ENCODE peak calls at places on chromosomes 12 and 14, in eight cellular contexts. One of them, this sample, is unnamed.
A peak's percentile ranks its signal among the peaks of the same experiment; 100 is the strongest.

GRCh38 chr14:76434220-76434619 is 58.3 kb downstream of the ESRRB start:
- DNase-seq in activated T-cell treated with anti-CD3 and anti-CD28 coated beads, Interleukin-2, amount 50 U/mL, for 72 hours: no peak
- DNase-seq in nephron progenitor cell: no peak
- DNase-seq in fibroblast of lung: no peak
- DNase-seq in GM12865: no peak
- DNase-seq in posterior cingulate gyrus: no peak
- DNase-seq in AML-193: no peak
- DNase-seq in HS-5: no peak
- DNase-seq in this sample: no peak

GRCh38 chr12:42921741-42922511 is 332.4 kb upstream of the PRICKLE1 start:
- DNase-seq in posterior cingulate gyrus: no peak
- DNase-seq in nephron progenitor cell: no peak
- DNase-seq in AML-193: no peak
- DNase-seq in fibroblast of lung: peak; percentile 84
- DNase-seq in HS-5: no peak
- DNase-seq in GM12865: no peak
- DNase-seq in activated T-cell treated with anti-CD3 and anti-CD28 coated beads, Interleukin-2, amount 50 U/mL, for 72 hours: no peak
- DNase-seq in this sample: peak; percentile 55

GRCh38 chr12:68750506-68750905 is 4.5 kb downstream of the SLC35E3 start:
- DNase-seq in nephron progenitor cell: no peak
- DNase-seq in activated T-cell treated with anti-CD3 and anti-CD28 coated beads, Interleukin-2, amount 50 U/mL, for 72 hours: no peak
- DNase-seq in HS-5: no peak
- DNase-seq in posterior cingulate gyrus: no peak
- DNase-seq in AML-193: no peak
- DNase-seq in fibroblast of lung: no peak
- DNase-seq in GM12865: no peak
- DNase-seq in this sample: peak; percentile 78

GRCh38 chr12:7588703-7589329 is 76.9 kb downstream of the APOBEC1 start:
- DNase-seq in nephron progenitor cell: no peak
- DNase-seq in HS-5: peak; percentile 52
- DNase-seq in AML-193: peak; percentile 78
- DNase-seq in posterior cingulate gyrus: no peak
- DNase-seq in GM12865: peak; percentile 64
- DNase-seq in fibroblast of lung: no peak
- DNase-seq in activated T-cell treated with anti-CD3 and anti-CD28 coated beads, Interleukin-2, amount 50 U/mL, for 72 hours: peak; percentile 46
- DNase-seq in this sample: peak; percentile 72

GRCh38 chr12:99110866-99111265 is 465.8 kb downstream of the APAF1 start:
- DNase-seq in AML-193: no peak
- DNase-seq in HS-5: no peak
- DNase-seq in posterior cingulate gyrus: no peak
- DNase-seq in nephron progenitor cell: no peak
- DNase-seq in fibroblast of lung: no peak
- DNase-seq in GM12865: no peak
- DNase-seq in activated T-cell treated with anti-CD3 and anti-CD28 coated beads, Interleukin-2, amount 50 U/mL, for 72 hours: no peak
- DNase-seq in this sample: no peak

GRCh38 chr12:63093711-63094110 is 57.3 kb downstream of the AVPR1A start:
- DNase-seq in GM12865: no peak
- DNase-seq in AML-193: no peak
- DNase-seq in HS-5: no peak
- DNase-seq in activated T-cell treated with anti-CD3 and anti-CD28 coated beads, Interleukin-2, amount 50 U/mL, for 72 hours: no peak
- DNase-seq in posterior cingulate gyrus: no peak
- DNase-seq in fibroblast of lung: peak; percentile 1
- DNase-seq in nephron progenitor cell: no peak
- DNase-seq in this sample: no peak

GRCh38 chr14:46661728-46662127 is 10.1 kb upstream of the RPL10L start:
- DNase-seq in posterior cingulate gyrus: no peak
- DNase-seq in fibroblast of lung: no peak
- DNase-seq in activated T-cell treated with anti-CD3 and anti-CD28 coated beads, Interleukin-2, amount 50 U/mL, for 72 hours: no peak
- DNase-seq in HS-5: no peak
- DNase-seq in nephron progenitor cell: no peak
- DNase-seq in AML-193: no peak
- DNase-seq in GM12865: no peak
- DNase-seq in this sample: no peak

GRCh38 chr12:22526836-22527235 is 17.5 kb downstream of the C2CD5 start:
- DNase-seq in HS-5: no peak
- DNase-seq in AML-193: no peak
- DNase-seq in nephron progenitor cell: no peak
- DNase-seq in activated T-cell treated with anti-CD3 and anti-CD28 coated beads, Interleukin-2, amount 50 U/mL, for 72 hours: no peak
- DNase-seq in posterior cingulate gyrus: no peak
- DNase-seq in fibroblast of lung: no peak
- DNase-seq in GM12865: no peak
- DNase-seq in this sample: no peak

GRCh38 chr12:16520328-16520727 is 85.6 kb downstream of the LMO3 start:
- DNase-seq in AML-193: no peak
- DNase-seq in nephron progenitor cell: no peak
- DNase-seq in GM12865: peak; percentile 34
- DNase-seq in activated T-cell treated with anti-CD3 and anti-CD28 coated beads, Interleukin-2, amount 50 U/mL, for 72 hours: no peak
- DNase-seq in posterior cingulate gyrus: no peak
- DNase-seq in HS-5: no peak
- DNase-seq in fibroblast of lung: peak; percentile 3
- DNase-seq in this sample: no peak

GRCh38 chr12:53508534-53509199 is 1.4 kb upstream of the NPFF start:
- DNase-seq in AML-193: peak; percentile 71
- DNase-seq in activated T-cell treated with anti-CD3 and anti-CD28 coated beads, Interleukin-2, amount 50 U/mL, for 72 hours: peak; percentile 89
- DNase-seq in fibroblast of lung: peak; percentile 55
- DNase-seq in nephron progenitor cell: peak; percentile 92
- DNase-seq in HS-5: peak; percentile 48
- DNase-seq in GM12865: peak; percentile 86
- DNase-seq in posterior cingulate gyrus: peak; percentile 91
- DNase-seq in this sample: peak; percentile 72

GRCh38 chr12:109393437-109394345 is 46.0 kb downstream of the MYO1H start:
- DNase-seq in AML-193: peak; percentile 43
- DNase-seq in nephron progenitor cell: peak; percentile 52
- DNase-seq in GM12865: peak; percentile 64
- DNase-seq in HS-5: peak; percentile 18
- DNase-seq in posterior cingulate gyrus: peak; percentile 35
- DNase-seq in activated T-cell treated with anti-CD3 and anti-CD28 coated beads, Interleukin-2, amount 50 U/mL, for 72 hours: peak; percentile 46
- DNase-seq in fibroblast of lung: peak; percentile 34
- DNase-seq in this sample: peak; percentile 82

GRCh38 chr12:64566882-64567517 is 43.3 kb upstream of the RASSF3 start:
- DNase-seq in fibroblast of lung: no peak
- DNase-seq in HS-5: no peak
- DNase-seq in AML-193: peak; percentile 12
- DNase-seq in GM12865: no peak
- DNase-seq in nephron progenitor cell: no peak
- DNase-seq in activated T-cell treated with anti-CD3 and anti-CD28 coated beads, Interleukin-2, amount 50 U/mL, for 72 hours: no peak
- DNase-seq in posterior cingulate gyrus: no peak
- DNase-seq in this sample: no peak

GRCh38 chr14:86153480-86153879 is 623.5 kb downstream of the FLRT2 start:
- DNase-seq in HS-5: no peak
- DNase-seq in nephron progenitor cell: no peak
- DNase-seq in GM12865: no peak
- DNase-seq in activated T-cell treated with anti-CD3 and anti-CD28 coated beads, Interleukin-2, amount 50 U/mL, for 72 hours: no peak
- DNase-seq in fibroblast of lung: no peak
- DNase-seq in AML-193: no peak
- DNase-seq in posterior cingulate gyrus: no peak
- DNase-seq in this sample: no peak

GRCh38 chr14:104202259-104203070 is 64.1 kb downstream of the KIF26A start:
- DNase-seq in fibroblast of lung: no peak
- DNase-seq in HS-5: no peak
- DNase-seq in nephron progenitor cell: peak; percentile 45
- DNase-seq in AML-193: no peak
- DNase-seq in GM12865: no peak
- DNase-seq in activated T-cell treated with anti-CD3 and anti-CD28 coated beads, Interleukin-2, amount 50 U/mL, for 72 hours: no peak
- DNase-seq in posterior cingulate gyrus: peak; percentile 25
- DNase-seq in this sample: no peak

GRCh38 chr14:50762931-50763300 is 68.0 kb downstream of the NIN start:
- DNase-seq in AML-193: no peak
- DNase-seq in nephron progenitor cell: no peak
- DNase-seq in fibroblast of lung: no peak
- DNase-seq in posterior cingulate gyrus: no peak
- DNase-seq in HS-5: no peak
- DNase-seq in GM12865: no peak
- DNase-seq in activated T-cell treated with anti-CD3 and anti-CD28 coated beads, Interleukin-2, amount 50 U/mL, for 72 hours: no peak
- DNase-seq in this sample: no peak

GRCh38 chr12:127650626-127651025 is 616.3 kb upstream of the TMEM132C start:
- DNase-seq in nephron progenitor cell: peak; percentile 37
- DNase-seq in activated T-cell treated with anti-CD3 and anti-CD28 coated beads, Interleukin-2, amount 50 U/mL, for 72 hours: no peak
- DNase-seq in posterior cingulate gyrus: no peak
- DNase-seq in AML-193: no peak
- DNase-seq in GM12865: no peak
- DNase-seq in HS-5: no peak
- DNase-seq in fibroblast of lung: peak; percentile 99
- DNase-seq in this sample: no peak

GRCh38 chr14:94005324-94005723 is 8.2 kb downstream of the CCDC197 start:
- DNase-seq in HS-5: no peak
- DNase-seq in nephron progenitor cell: no peak
- DNase-seq in GM12865: peak; percentile 45
- DNase-seq in posterior cingulate gyrus: no peak
- DNase-seq in AML-193: no peak
- DNase-seq in fibroblast of lung: no peak
- DNase-seq in activated T-cell treated with anti-CD3 and anti-CD28 coated beads, Interleukin-2, amount 50 U/mL, for 72 hours: no peak
- DNase-seq in this sample: peak; percentile 54

GRCh38 chr14:79044894-79045624 is 874.9 kb downstream of the NRXN3 start:
- DNase-seq in fibroblast of lung: peak; percentile 94
- DNase-seq in posterior cingulate gyrus: peak; percentile 10
- DNase-seq in AML-193: no peak
- DNase-seq in activated T-cell treated with anti-CD3 and anti-CD28 coated beads, Interleukin-2, amount 50 U/mL, for 72 hours: no peak
- DNase-seq in nephron progenitor cell: peak; percentile 10
- DNase-seq in GM12865: no peak
- DNase-seq in HS-5: peak; percentile 60
- DNase-seq in this sample: peak; percentile 85

GRCh38 chr14:89137514-89138163 is 279.4 kb downstream of the FOXN3 start:
- DNase-seq in fibroblast of lung: peak; percentile 94
- DNase-seq in nephron progenitor cell: no peak
- DNase-seq in HS-5: peak; percentile 85
- DNase-seq in posterior cingulate gyrus: no peak
- DNase-seq in GM12865: no peak
- DNase-seq in AML-193: peak; percentile 73
- DNase-seq in activated T-cell treated with anti-CD3 and anti-CD28 coated beads, Interleukin-2, amount 50 U/mL, for 72 hours: no peak
- DNase-seq in this sample: peak; percentile 26

GRCh38 chr12:124136796-124137195 is 158.1 kb upstream of the RFLNA start:
- DNase-seq in GM12865: no peak
- DNase-seq in nephron progenitor cell: no peak
- DNase-seq in AML-193: no peak
- DNase-seq in fibroblast of lung: no peak
- DNase-seq in activated T-cell treated with anti-CD3 and anti-CD28 coated beads, Interleukin-2, amount 50 U/mL, for 72 hours: no peak
- DNase-seq in posterior cingulate gyrus: no peak
- DNase-seq in HS-5: no peak
- DNase-seq in this sample: no peak

GRCh38 chr14:94612580-94613554 is 676 bp downstream of the SERPINA3 start:
- DNase-seq in fibroblast of lung: peak; percentile 51
- DNase-seq in nephron progenitor cell: no peak
- DNase-seq in GM12865: no peak
- DNase-seq in activated T-cell treated with anti-CD3 and anti-CD28 coated beads, Interleukin-2, amount 50 U/mL, for 72 hours: no peak
- DNase-seq in posterior cingulate gyrus: no peak
- DNase-seq in AML-193: no peak
- DNase-seq in HS-5: no peak
- DNase-seq in this sample: no peak

GRCh38 chr14:51513281-51513680 is 138.4 kb upstream of the FRMD6 start:
- DNase-seq in posterior cingulate gyrus: no peak
- DNase-seq in GM12865: no peak
- DNase-seq in fibroblast of lung: peak; percentile 55
- DNase-seq in nephron progenitor cell: no peak
- DNase-seq in HS-5: no peak
- DNase-seq in activated T-cell treated with anti-CD3 and anti-CD28 coated beads, Interleukin-2, amount 50 U/mL, for 72 hours: no peak
- DNase-seq in AML-193: no peak
- DNase-seq in this sample: no peak

GRCh38 chr12:112419269-112420133 is 754 bp downstream of the PTPN11 start:
- DNase-seq in posterior cingulate gyrus: no peak
- DNase-seq in nephron progenitor cell: peak; percentile 51
- DNase-seq in fibroblast of lung: peak; percentile 78
- DNase-seq in AML-193: peak; percentile 26
- DNase-seq in activated T-cell treated with anti-CD3 and anti-CD28 coated beads, Interleukin-2, amount 50 U/mL, for 72 hours: peak; percentile 21
- DNase-seq in HS-5: peak; percentile 76
- DNase-seq in GM12865: peak; percentile 29
- DNase-seq in this sample: no peak

GRCh38 chr12:80714055-80714454 is 2.7 kb upstream of the MYF5 start:
- DNase-seq in activated T-cell treated with anti-CD3 and anti-CD28 coated beads, Interleukin-2, amount 50 U/mL, for 72 hours: no peak
- DNase-seq in nephron progenitor cell: peak; percentile 56
- DNase-seq in fibroblast of lung: peak; percentile 43
- DNase-seq in HS-5: no peak
- DNase-seq in AML-193: no peak
- DNase-seq in posterior cingulate gyrus: no peak
- DNase-seq in GM12865: no peak
- DNase-seq in this sample: no peak

GRCh38 chr12:75954076-75954475 is 77.5 kb downstream of the PHLDA1 start:
- DNase-seq in AML-193: no peak
- DNase-seq in activated T-cell treated with anti-CD3 and anti-CD28 coated beads, Interleukin-2, amount 50 U/mL, for 72 hours: no peak
- DNase-seq in HS-5: peak; percentile 92
- DNase-seq in fibroblast of lung: peak; percentile 98
- DNase-seq in nephron progenitor cell: no peak
- DNase-seq in GM12865: no peak
- DNase-seq in posterior cingulate gyrus: no peak
- DNase-seq in this sample: peak; percentile 87

GRCh38 chr12:45231515-45232145 is 15.7 kb downstream of the ANO6 start:
- DNase-seq in HS-5: no peak
- DNase-seq in activated T-cell treated with anti-CD3 and anti-CD28 coated beads, Interleukin-2, amount 50 U/mL, for 72 hours: no peak
- DNase-seq in nephron progenitor cell: no peak
- DNase-seq in AML-193: no peak
- DNase-seq in fibroblast of lung: peak; percentile 89
- DNase-seq in posterior cingulate gyrus: no peak
- DNase-seq in GM12865: no peak
- DNase-seq in this sample: peak; percentile 68

GRCh38 chr12:108685469-108686247 is 45.7 kb downstream of the CORO1C start:
- DNase-seq in GM12865: peak; percentile 23
- DNase-seq in HS-5: no peak
- DNase-seq in activated T-cell treated with anti-CD3 and anti-CD28 coated beads, Interleukin-2, amount 50 U/mL, for 72 hours: no peak
- DNase-seq in fibroblast of lung: no peak
- DNase-seq in nephron progenitor cell: no peak
- DNase-seq in AML-193: no peak
- DNase-seq in posterior cingulate gyrus: no peak
- DNase-seq in this sample: no peak

GRCh38 chr12:130806574-130806973 is 32.5 kb downstream of the STX2 start:
- DNase-seq in fibroblast of lung: no peak
- DNase-seq in posterior cingulate gyrus: no peak
- DNase-seq in AML-193: no peak
- DNase-seq in nephron progenitor cell: no peak
- DNase-seq in HS-5: no peak
- DNase-seq in activated T-cell treated with anti-CD3 and anti-CD28 coated beads, Interleukin-2, amount 50 U/mL, for 72 hours: no peak
- DNase-seq in GM12865: no peak
- DNase-seq in this sample: no peak

GRCh38 chr14:92986254-92987147 is 63.6 kb downstream of the CHGA start:
- DNase-seq in HS-5: peak; percentile 23
- DNase-seq in AML-193: no peak
- DNase-seq in fibroblast of lung: peak; percentile 57
- DNase-seq in activated T-cell treated with anti-CD3 and anti-CD28 coated beads, Interleukin-2, amount 50 U/mL, for 72 hours: no peak
- DNase-seq in nephron progenitor cell: no peak
- DNase-seq in posterior cingulate gyrus: no peak
- DNase-seq in GM12865: no peak
- DNase-seq in this sample: peak; percentile 61

GRCh38 chr12:81800298-81801148 is 41.4 kb upstream of the PPFIA2 start:
- DNase-seq in activated T-cell treated with anti-CD3 and anti-CD28 coated beads, Interleukin-2, amount 50 U/mL, for 72 hours: no peak
- DNase-seq in nephron progenitor cell: no peak
- DNase-seq in HS-5: no peak
- DNase-seq in fibroblast of lung: peak; percentile 79
- DNase-seq in posterior cingulate gyrus: no peak
- DNase-seq in AML-193: no peak
- DNase-seq in GM12865: no peak
- DNase-seq in this sample: no peak

GRCh38 chr12:34604631-34605509 is 582.6 kb downstream of the ALG10 start:
- DNase-seq in HS-5: no peak
- DNase-seq in GM12865: no peak
- DNase-seq in AML-193: no peak
- DNase-seq in fibroblast of lung: no peak
- DNase-seq in activated T-cell treated with anti-CD3 and anti-CD28 coated beads, Interleukin-2, amount 50 U/mL, for 72 hours: no peak
- DNase-seq in posterior cingulate gyrus: no peak
- DNase-seq in nephron progenitor cell: no peak
- DNase-seq in this sample: no peak

GRCh38 chr14:100644784-100645183 is 57.6 kb upstream of the BEGAIN start:
- DNase-seq in activated T-cell treated with anti-CD3 and anti-CD28 coated beads, Interleukin-2, amount 50 U/mL, for 72 hours: no peak
- DNase-seq in GM12865: no peak
- DNase-seq in fibroblast of lung: no peak
- DNase-seq in nephron progenitor cell: no peak
- DNase-seq in AML-193: no peak
- DNase-seq in HS-5: no peak
- DNase-seq in posterior cingulate gyrus: no peak
- DNase-seq in this sample: no peak

GRCh38 chr12:56237552-56237951 is 7.7 kb downstream of the SLC39A5 start:
- DNase-seq in nephron progenitor cell: peak; percentile 22
- DNase-seq in AML-193: no peak
- DNase-seq in activated T-cell treated with anti-CD3 and anti-CD28 coated beads, Interleukin-2, amount 50 U/mL, for 72 hours: no peak
- DNase-seq in HS-5: no peak
- DNase-seq in fibroblast of lung: peak; percentile 13
- DNase-seq in posterior cingulate gyrus: no peak
- DNase-seq in GM12865: no peak
- DNase-seq in this sample: no peak

GRCh38 chr12:57592551-57593165 is 1.7 kb downstream of the PIP4K2C start:
- DNase-seq in GM12865: no peak
- DNase-seq in posterior cingulate gyrus: no peak
- DNase-seq in HS-5: no peak
- DNase-seq in activated T-cell treated with anti-CD3 and anti-CD28 coated beads, Interleukin-2, amount 50 U/mL, for 72 hours: no peak
- DNase-seq in nephron progenitor cell: no peak
- DNase-seq in AML-193: no peak
- DNase-seq in fibroblast of lung: peak; percentile 53
- DNase-seq in this sample: no peak

This sample was measured in COLO829.